ENCODE peak calls at places on chromosomes 13 and 19, in five cellular contexts. V, U, O, Y and M are unnamed samples.

GRCh38 chr13:44298314-44298713 is 75.3 kb upstream of the SERP2 start:
- DNase-seq in V (peak; percentile 79), U (no peak), O (no peak), Y (no peak), M (no peak)

GRCh38 chr19:56838930-56839664 is 1.4 kb downstream of the PEG3 start:
- DNase-seq in V (peak; percentile 1), U (peak; percentile 99), O (no peak), Y (peak; percentile 96), M (no peak)

GRCh38 chr19:56111601-56112312 is 9.3 kb downstream of the ZNF787 start:
- DNase-seq in V (no peak), U (peak; percentile 36), O (peak; percentile 37), Y (peak; percentile 58), M (no peak)

GRCh38 chr13:57725480-57725879 is 93.9 kb downstream of the PCDH17 start:
- DNase-seq in V (no peak), U (no peak), O (no peak), Y (no peak), M (no peak)

GRCh38 chr19:10115392-10116084 is 4.0 kb downstream of the P2RY11 start:
- DNase-seq in V (no peak), U (no peak), O (no peak), Y (no peak), M (no peak)

GRCh38 chr13:20702945-20703784 is at the start of gene IL17D:
- DNase-seq in V (peak; percentile 50), U (no peak), O (peak; percentile 59), Y (peak; percentile 32), M (no peak)

GRCh38 chr13:24159362-24159761 is 1.2 kb upstream of the SPATA13 start:
- DNase-seq in V (no peak), U (no peak), O (no peak), Y (no peak), M (no peak)

GRCh38 chr19:47445937-47446402 is 25.7 kb downstream of the SLC8A2 start:
- DNase-seq in V (peak; percentile 28), U (peak; percentile 86), O (peak; percentile 58), Y (peak; percentile 56), M (no peak)

GRCh38 chr19:39304701-39305571 is 8.7 kb downstream of the IFNL1 start:
- DNase-seq in V (no peak), U (no peak), O (no peak), Y (no peak), M (no peak)

GRCh38 chr13:98909016-98909415 is 68.8 kb downstream of the DOCK9 start:
- DNase-seq in V (peak; percentile 82), U (no peak), O (no peak), Y (no peak), M (no peak)

GRCh38 chr13:110399801-110400200 is 92.7 kb downstream of the COL4A2 start:
- DNase-seq in V (no peak), U (no peak), O (no peak), Y (no peak), M (no peak)

GRCh38 chr13:68810660-68811059 is 1297.0 kb upstream of the ATXN8OS start:
- DNase-seq in V (peak; percentile 11), U (no peak), O (peak; percentile 57), Y (no peak), M (no peak)